ENCODE peak calls at places on chromosomes 7 and 10, in eight cellular contexts. One of them, this sample, is unnamed.

GRCh38 chr7:103651978-103652377 is 206.0 kb upstream of the SLC26A5 start:
- DNase-seq in K562: no peak
- DNase-seq in neuronal stem cell: no peak
- DNase-seq in CD4-positive, CD25-positive, alpha-beta regulatory T cell: no peak
- DNase-seq in naive thymus-derived CD4-positive, alpha-beta T cell: no peak
- DNase-seq in mammary epithelial cell: no peak
- DNase-seq in upper lobe of right lung: no peak
- DNase-seq in heart left ventricle: no peak
- DNase-seq in this sample: peak

GRCh38 chr10:124544711-124545110 is 83.1 kb downstream of the LHPP start:
- DNase-seq in neuronal stem cell: no peak
- DNase-seq in naive thymus-derived CD4-positive, alpha-beta T cell: no peak
- DNase-seq in mammary epithelial cell: no peak
- DNase-seq in upper lobe of right lung: no peak
- DNase-seq in heart left ventricle: no peak
- DNase-seq in K562: peak
- DNase-seq in CD4-positive, CD25-positive, alpha-beta regulatory T cell: no peak
- DNase-seq in this sample: no peak

GRCh38 chr7:28155019-28155660 is 25.5 kb downstream of the JAZF1 start:
- DNase-seq in CD4-positive, CD25-positive, alpha-beta regulatory T cell: peak
- DNase-seq in neuronal stem cell: no peak
- DNase-seq in upper lobe of right lung: no peak
- DNase-seq in K562: no peak
- DNase-seq in mammary epithelial cell: no peak
- DNase-seq in heart left ventricle: no peak
- DNase-seq in naive thymus-derived CD4-positive, alpha-beta T cell: no peak
- DNase-seq in this sample: no peak

GRCh38 chr7:94576316-94576715 is 66.7 kb downstream of the CASD1 start:
- DNase-seq in CD4-positive, CD25-positive, alpha-beta regulatory T cell: no peak
- DNase-seq in upper lobe of right lung: no peak
- DNase-seq in heart left ventricle: no peak
- DNase-seq in neuronal stem cell: no peak
- DNase-seq in mammary epithelial cell: no peak
- DNase-seq in K562: no peak
- DNase-seq in naive thymus-derived CD4-positive, alpha-beta T cell: no peak
- DNase-seq in this sample: no peak

GRCh38 chr7:121610243-121610642 is 214.1 kb upstream of the FAM3C start:
- DNase-seq in neuronal stem cell: no peak
- DNase-seq in K562: no peak
- DNase-seq in naive thymus-derived CD4-positive, alpha-beta T cell: no peak
- DNase-seq in CD4-positive, CD25-positive, alpha-beta regulatory T cell: no peak
- DNase-seq in heart left ventricle: peak
- DNase-seq in upper lobe of right lung: no peak
- DNase-seq in mammary epithelial cell: no peak
- DNase-seq in this sample: no peak

GRCh38 chr7:11252011-11252607 is 278.4 kb downstream of the PHF14 start:
- DNase-seq in mammary epithelial cell: no peak
- DNase-seq in upper lobe of right lung: no peak
- DNase-seq in heart left ventricle: no peak
- DNase-seq in neuronal stem cell: no peak
- DNase-seq in CD4-positive, CD25-positive, alpha-beta regulatory T cell: no peak
- DNase-seq in K562: no peak
- DNase-seq in naive thymus-derived CD4-positive, alpha-beta T cell: no peak
- DNase-seq in this sample: peak

GRCh38 chr10:78318305-78318704 is 284.6 kb downstream of the RPS24 start:
- DNase-seq in naive thymus-derived CD4-positive, alpha-beta T cell: no peak
- DNase-seq in mammary epithelial cell: no peak
- DNase-seq in heart left ventricle: no peak
- DNase-seq in neuronal stem cell: no peak
- DNase-seq in K562: no peak
- DNase-seq in CD4-positive, CD25-positive, alpha-beta regulatory T cell: no peak
- DNase-seq in upper lobe of right lung: no peak
- DNase-seq in this sample: no peak

GRCh38 chr10:16845248-16845647 is 28.0 kb upstream of the RSU1 start:
- DNase-seq in heart left ventricle: no peak
- DNase-seq in CD4-positive, CD25-positive, alpha-beta regulatory T cell: no peak
- DNase-seq in K562: no peak
- DNase-seq in naive thymus-derived CD4-positive, alpha-beta T cell: no peak
- DNase-seq in upper lobe of right lung: no peak
- DNase-seq in mammary epithelial cell: no peak
- DNase-seq in neuronal stem cell: no peak
- DNase-seq in this sample: no peak

GRCh38 chr10:21065621-21066248 is 168.6 kb upstream of the NEBL start:
- DNase-seq in K562: no peak
- DNase-seq in naive thymus-derived CD4-positive, alpha-beta T cell: no peak
- DNase-seq in CD4-positive, CD25-positive, alpha-beta regulatory T cell: no peak
- DNase-seq in heart left ventricle: no peak
- DNase-seq in upper lobe of right lung: no peak
- DNase-seq in mammary epithelial cell: no peak
- DNase-seq in neuronal stem cell: no peak
- DNase-seq in this sample: no peak

GRCh38 chr10:98916751-98917150 is 318.9 kb downstream of the HPSE2 start:
- DNase-seq in upper lobe of right lung: no peak
- DNase-seq in naive thymus-derived CD4-positive, alpha-beta T cell: no peak
- DNase-seq in CD4-positive, CD25-positive, alpha-beta regulatory T cell: no peak
- DNase-seq in K562: peak
- DNase-seq in mammary epithelial cell: no peak
- DNase-seq in neuronal stem cell: no peak
- DNase-seq in heart left ventricle: no peak
- DNase-seq in this sample: peak

GRCh38 chr10:75137533-75138438 is 26.3 kb downstream of the SAMD8 start:
- DNase-seq in naive thymus-derived CD4-positive, alpha-beta T cell: no peak
- DNase-seq in K562: peak
- DNase-seq in neuronal stem cell: no peak
- DNase-seq in heart left ventricle: no peak
- DNase-seq in mammary epithelial cell: peak
- DNase-seq in upper lobe of right lung: no peak
- DNase-seq in CD4-positive, CD25-positive, alpha-beta regulatory T cell: peak
- DNase-seq in this sample: peak

GRCh38 chr10:12063483-12063818 is 5.3 kb upstream of the DHTKD1 start:
- DNase-seq in K562: peak
- DNase-seq in heart left ventricle: no peak
- DNase-seq in neuronal stem cell: no peak
- DNase-seq in upper lobe of right lung: no peak
- DNase-seq in CD4-positive, CD25-positive, alpha-beta regulatory T cell: no peak
- DNase-seq in mammary epithelial cell: no peak
- DNase-seq in naive thymus-derived CD4-positive, alpha-beta T cell: no peak
- DNase-seq in this sample: no peak

GRCh38 chr7:1706721-1707613 is 36.9 kb downstream of the ELFN1 start:
- DNase-seq in neuronal stem cell: no peak
- DNase-seq in K562: no peak
- DNase-seq in upper lobe of right lung: peak
- DNase-seq in naive thymus-derived CD4-positive, alpha-beta T cell: no peak
- DNase-seq in heart left ventricle: no peak
- DNase-seq in CD4-positive, CD25-positive, alpha-beta regulatory T cell: no peak
- DNase-seq in mammary epithelial cell: no peak
- DNase-seq in this sample: no peak

GRCh38 chr7:102044984-102045673 is 227.7 kb downstream of the CUX1 start:
- DNase-seq in heart left ventricle: peak
- DNase-seq in CD4-positive, CD25-positive, alpha-beta regulatory T cell: no peak
- DNase-seq in neuronal stem cell: no peak
- DNase-seq in naive thymus-derived CD4-positive, alpha-beta T cell: no peak
- DNase-seq in mammary epithelial cell: no peak
- DNase-seq in upper lobe of right lung: peak
- DNase-seq in K562: no peak
- DNase-seq in this sample: peak

GRCh38 chr10:60237977-60238376 is 151.7 kb downstream of the ANK3 start:
- DNase-seq in mammary epithelial cell: peak
- DNase-seq in upper lobe of right lung: no peak
- DNase-seq in neuronal stem cell: no peak
- DNase-seq in naive thymus-derived CD4-positive, alpha-beta T cell: no peak
- DNase-seq in K562: no peak
- DNase-seq in heart left ventricle: no peak
- DNase-seq in CD4-positive, CD25-positive, alpha-beta regulatory T cell: peak
- DNase-seq in this sample: no peak

GRCh38 chr10:42475168-42476098 is 162.9 kb downstream of the ZNF33B start:
- DNase-seq in mammary epithelial cell: peak
- DNase-seq in neuronal stem cell: no peak
- DNase-seq in naive thymus-derived CD4-positive, alpha-beta T cell: no peak
- DNase-seq in K562: peak
- DNase-seq in heart left ventricle: no peak
- DNase-seq in upper lobe of right lung: no peak
- DNase-seq in CD4-positive, CD25-positive, alpha-beta regulatory T cell: no peak
- DNase-seq in this sample: peak

DNA sequence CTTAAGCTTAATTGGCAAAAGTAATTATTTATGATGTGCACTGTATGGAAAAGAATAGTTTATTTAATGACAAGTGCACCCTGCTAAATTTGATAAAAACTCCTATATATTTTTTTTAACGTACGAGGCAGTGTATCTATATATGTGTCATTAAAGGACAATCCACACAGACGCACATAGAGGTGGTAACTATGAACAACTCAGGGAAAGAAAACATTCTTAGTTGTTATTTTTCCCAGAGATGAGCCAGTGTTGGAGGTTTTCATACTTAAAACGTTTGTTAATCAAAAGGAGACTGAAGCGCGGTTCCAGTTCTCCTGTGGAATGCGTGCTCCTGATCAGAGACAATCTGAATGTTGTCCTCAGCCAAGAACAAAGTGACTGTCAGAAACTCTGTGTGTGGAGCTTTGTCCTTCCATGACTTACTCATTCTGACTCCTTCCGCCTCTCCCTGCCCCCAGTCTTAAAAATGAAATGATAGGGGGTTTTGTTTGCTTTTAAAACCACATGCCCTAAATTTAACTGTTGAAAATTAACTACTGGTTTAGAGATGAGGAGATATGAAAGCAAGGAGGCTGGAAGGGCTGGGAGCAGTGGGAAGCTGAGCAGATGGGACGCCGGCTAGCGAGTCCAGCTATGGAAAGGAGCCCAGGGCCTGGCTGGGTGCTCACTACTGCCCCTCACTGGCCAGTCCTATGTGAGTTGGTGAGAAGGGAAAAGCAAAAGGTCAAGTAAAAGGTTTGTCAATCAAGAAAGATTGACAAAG is 99.6 kb downstream of the SVIL start:
- DNase-seq in upper lobe of right lung: peak
- DNase-seq in mammary epithelial cell: peak
- DNase-seq in K562: peak
- DNase-seq in naive thymus-derived CD4-positive, alpha-beta T cell: no peak
- DNase-seq in heart left ventricle: peak
- DNase-seq in CD4-positive, CD25-positive, alpha-beta regulatory T cell: no peak
- DNase-seq in neuronal stem cell: no peak
- DNase-seq in this sample: peak
- H3K27ac ChIP-seq in upper lobe of right lung: peak
- H3K27ac ChIP-seq in mammary epithelial cell: peak
- H3K27ac ChIP-seq in K562: no peak
- H3K27ac ChIP-seq in naive thymus-derived CD4-positive, alpha-beta T cell: no peak
- H3K27ac ChIP-seq in heart left ventricle: peak
- H3K27ac ChIP-seq in CD4-positive, CD25-positive, alpha-beta regulatory T cell: no peak
- H3K27ac ChIP-seq in neuronal stem cell: no peak
- H3K27ac ChIP-seq in this sample: no peak

GRCh38 chr10:110679633-110680472 is 35.7 kb downstream of the RBM20 start:
- DNase-seq in heart left ventricle: peak
- DNase-seq in upper lobe of right lung: no peak
- DNase-seq in naive thymus-derived CD4-positive, alpha-beta T cell: no peak
- DNase-seq in mammary epithelial cell: no peak
- DNase-seq in CD4-positive, CD25-positive, alpha-beta regulatory T cell: peak
- DNase-seq in neuronal stem cell: no peak
- DNase-seq in K562: no peak
- DNase-seq in this sample: peak
- H3K4me3 ChIP-seq in heart left ventricle: no peak
- H3K4me3 ChIP-seq in upper lobe of right lung: no peak
- H3K4me3 ChIP-seq in naive thymus-derived CD4-positive, alpha-beta T cell: no peak
- H3K4me3 ChIP-seq in mammary epithelial cell: no peak
- H3K4me3 ChIP-seq in CD4-positive, CD25-positive, alpha-beta regulatory T cell: no peak
- H3K4me3 ChIP-seq in neuronal stem cell: no peak
- H3K4me3 ChIP-seq in K562: no peak
- H3K4me3 ChIP-seq in this sample: peak

GRCh38 chr7:106952175-106952657 is 87.1 kb downstream of the PIK3CG start:
- DNase-seq in upper lobe of right lung: no peak
- DNase-seq in CD4-positive, CD25-positive, alpha-beta regulatory T cell: no peak
- DNase-seq in heart left ventricle: no peak
- DNase-seq in K562: no peak
- DNase-seq in naive thymus-derived CD4-positive, alpha-beta T cell: no peak
- DNase-seq in mammary epithelial cell: no peak
- DNase-seq in neuronal stem cell: no peak
- DNase-seq in this sample: no peak

GRCh38 chr7:106947244-106947728 is 82.2 kb downstream of the PIK3CG start:
- DNase-seq in mammary epithelial cell: peak
- DNase-seq in upper lobe of right lung: no peak
- DNase-seq in CD4-positive, CD25-positive, alpha-beta regulatory T cell: peak
- DNase-seq in naive thymus-derived CD4-positive, alpha-beta T cell: peak
- DNase-seq in heart left ventricle: peak
- DNase-seq in neuronal stem cell: peak
- DNase-seq in K562: peak
- DNase-seq in this sample: peak

GRCh38 chr7:106957766-106958165 is 86.7 kb upstream of the PRKAR2B start:
- DNase-seq in K562: peak
- DNase-seq in upper lobe of right lung: no peak
- DNase-seq in naive thymus-derived CD4-positive, alpha-beta T cell: no peak
- DNase-seq in neuronal stem cell: no peak
- DNase-seq in CD4-positive, CD25-positive, alpha-beta regulatory T cell: no peak
- DNase-seq in mammary epithelial cell: peak
- DNase-seq in heart left ventricle: peak
- DNase-seq in this sample: no peak

GRCh38 chr7:106952658-106953231 is 87.7 kb downstream of the PIK3CG start:
- DNase-seq in K562: peak
- DNase-seq in CD4-positive, CD25-positive, alpha-beta regulatory T cell: no peak
- DNase-seq in upper lobe of right lung: no peak
- DNase-seq in mammary epithelial cell: peak
- DNase-seq in heart left ventricle: peak
- DNase-seq in naive thymus-derived CD4-positive, alpha-beta T cell: no peak
- DNase-seq in neuronal stem cell: no peak
- DNase-seq in this sample: no peak
- H3K27ac ChIP-seq in K562: peak
- H3K27ac ChIP-seq in CD4-positive, CD25-positive, alpha-beta regulatory T cell: no peak
- H3K27ac ChIP-seq in upper lobe of right lung: no peak
- H3K27ac ChIP-seq in mammary epithelial cell: no peak
- H3K27ac ChIP-seq in heart left ventricle: peak
- H3K27ac ChIP-seq in naive thymus-derived CD4-positive, alpha-beta T cell: no peak
- H3K27ac ChIP-seq in neuronal stem cell: no peak
- H3K27ac ChIP-seq in this sample: no peak

DNA sequence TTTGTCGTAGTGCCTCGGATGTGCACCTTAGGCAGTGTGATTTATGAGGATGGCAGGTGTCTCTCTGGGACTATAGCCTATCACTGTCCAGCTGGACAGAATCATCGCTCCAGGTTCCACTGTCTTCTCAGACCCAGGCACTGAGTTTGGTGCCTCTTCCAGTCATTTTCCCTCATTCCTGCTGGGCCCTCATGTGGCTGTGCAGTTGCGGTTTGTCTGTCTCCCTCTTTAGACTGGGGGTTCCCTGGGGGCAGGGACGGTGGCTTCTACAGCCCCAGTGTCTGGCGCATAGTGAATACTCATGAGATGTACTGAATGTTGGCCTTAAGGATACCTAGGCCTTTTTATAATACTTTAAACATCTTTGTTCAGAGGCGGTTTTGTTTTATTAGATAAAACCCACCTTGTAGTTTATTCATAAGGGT is 28.9 kb downstream of the CCM2 start:
- DNase-seq in CD4-positive, CD25-positive, alpha-beta regulatory T cell: no peak
- DNase-seq in heart left ventricle: no peak
- DNase-seq in mammary epithelial cell: no peak
- DNase-seq in K562: no peak
- DNase-seq in upper lobe of right lung: no peak
- DNase-seq in neuronal stem cell: no peak
- DNase-seq in naive thymus-derived CD4-positive, alpha-beta T cell: no peak
- DNase-seq in this sample: peak
- H3K4me3 ChIP-seq in CD4-positive, CD25-positive, alpha-beta regulatory T cell: peak
- H3K4me3 ChIP-seq in heart left ventricle: peak
- H3K4me3 ChIP-seq in mammary epithelial cell: no peak
- H3K4me3 ChIP-seq in K562: no peak
- H3K4me3 ChIP-seq in upper lobe of right lung: peak
- H3K4me3 ChIP-seq in neuronal stem cell: no peak
- H3K4me3 ChIP-seq in naive thymus-derived CD4-positive, alpha-beta T cell: peak
- H3K4me3 ChIP-seq in this sample: no peak